ENCODE peak calls at places on chromosomes 5 and 9, in seven cellular contexts. J is heart right ventricle, F is OCI-LY7, Y is fibroblast of lung, L is GM23248, W is IMR-90, P is HL-60. D is an unnamed sample.

GRCh38 chr9:96425500-96426169 is 7.5 kb upstream of the ZNF367 start:
- DNase-seq in J (no peak), F (no peak), Y (no peak), L (no peak), W (no peak), P (no peak), D (no peak)

GRCh38 chr5:138110266-138110963 is 26.6 kb downstream of the WNT8A start:
- DNase-seq in J (no peak), F (no peak), Y (no peak), L (no peak), W (no peak), P (no peak), D (no peak)

GRCh38 chr9:74107692-74108091 is 389.4 kb upstream of the RORB start:
- DNase-seq in J (no peak), F (no peak), Y (no peak), L (no peak), W (no peak), P (no peak), D (no peak)

GRCh38 chr9:134287591-134288518 is 38.4 kb upstream of the RXRA start:
- DNase-seq in J (peak; percentile 5), F (no peak), Y (no peak), L (no peak), W (no peak), P (no peak), D (no peak)

GRCh38 chr9:119273325-119273904 is 95.8 kb downstream of the BRINP1 start:
- DNase-seq in J (no peak), F (no peak), Y (no peak), L (peak; percentile 9), W (no peak), P (no peak), D (no peak)

GRCh38 chr5:53642006-53642405 is 81.6 kb downstream of the NDUFS4 start:
- DNase-seq in J (no peak), F (peak; percentile 4), Y (peak; percentile 63), L (peak; percentile 41), W (peak; percentile 17), P (no peak), D (peak; percentile 13)

GRCh38 chr9:76576344-76576743 is 117.4 kb downstream of the GCNT1 start:
- DNase-seq in J (no peak), F (peak; percentile 80), Y (peak; percentile 70), L (peak; percentile 85), W (peak; percentile 66), P (peak; percentile 95), D (peak; percentile 89)

GRCh38 chr9:1722404-1722803 is 292.7 kb upstream of the SMARCA2 start:
- DNase-seq in J (no peak), F (no peak), Y (no peak), L (peak; percentile 33), W (no peak), P (no peak), D (peak; percentile 5)

GRCh38 chr9:34046784-34047379 is 1.8 kb downstream of the UBAP2 start:
- DNase-seq in J (no peak), F (peak; percentile 14), Y (no peak), L (peak; percentile 36), W (peak; percentile 10), P (peak; percentile 48), D (peak; percentile 29)

GRCh38 chr9:419571-420156 is 205.0 kb downstream of the DOCK8 start:
- DNase-seq in J (no peak), F (no peak), Y (no peak), L (peak; percentile 65), W (no peak), P (no peak), D (peak; percentile 25)

GRCh38 chr9:75930766-75931311 is 40.4 kb downstream of the PCSK5 start:
- DNase-seq in J (no peak), F (no peak), Y (no peak), L (peak; percentile 4), W (no peak), P (no peak), D (no peak)

DNA sequence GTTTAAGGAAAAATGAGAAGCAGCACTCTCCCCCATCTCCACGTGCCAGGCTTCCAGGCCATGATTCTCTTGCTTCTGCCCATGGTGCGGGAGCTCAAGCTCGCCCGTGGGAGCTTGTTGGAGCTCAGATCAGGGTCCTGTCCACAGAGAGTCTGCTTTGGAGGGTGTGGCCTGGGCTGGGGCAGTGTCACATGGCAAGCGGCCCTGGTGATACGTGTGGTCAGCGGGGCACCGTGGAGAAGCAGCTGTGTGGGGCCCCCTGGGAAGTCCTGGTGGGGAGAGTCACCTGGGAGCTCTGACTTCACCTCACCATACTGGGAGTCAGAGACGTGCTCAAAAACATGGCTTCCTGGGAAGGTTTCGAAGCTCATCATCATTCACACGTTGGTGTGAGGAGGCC is 275.3 kb downstream of the GADD45G start:
- DNase-seq in J (no peak), F (no peak), Y (no peak), L (no peak), W (no peak), P (no peak), D (no peak)
- H3K4me3 ChIP-seq in J (no peak overlapping the region), F (no peak overlapping the region), Y (no peak overlapping the region), L (no peak overlapping the region), W (no peak overlapping the region), P (no peak overlapping the region), D (no peak overlapping the region)

GRCh38 chr5:172833372-172833690 is 720 bp upstream of the ERGIC1 start:
- DNase-seq in J (no peak), F (no peak), Y (no peak), L (no peak), W (no peak), P (no peak), D (no peak)
- H3K4me3 ChIP-seq in J (peak overlapping the region; percentile 88), F (peak overlapping the region; percentile 88), Y (no peak overlapping the region), L (peak overlapping the region; percentile 92), W (peak overlapping the region; percentile 0), P (no peak overlapping the region), D (no peak overlapping the region)

DNA sequence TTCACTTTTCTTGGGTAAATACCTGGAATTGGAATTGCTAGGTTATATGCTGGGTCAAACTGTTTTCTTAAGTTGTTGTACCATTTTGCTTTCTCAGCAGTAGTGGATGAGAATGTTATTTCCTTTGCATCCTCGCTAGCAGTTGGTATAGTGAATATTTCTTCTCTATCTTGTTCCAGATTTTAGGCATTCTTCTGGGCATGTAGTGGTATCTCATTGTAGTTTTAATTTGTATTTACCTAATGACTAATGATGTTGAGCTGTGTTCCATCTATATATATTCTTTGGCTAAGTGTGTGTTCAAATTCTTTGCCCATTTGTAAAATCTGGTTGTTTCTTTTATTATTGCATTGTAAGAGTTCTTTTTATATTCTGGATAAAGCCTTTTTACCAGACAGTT is 333.3 kb downstream of the MAT2B start:
- DNase-seq in J (no peak), F (no peak), Y (no peak), L (no peak), W (peak; percentile 28), P (no peak), D (peak; percentile 8)
- H3K4me3 ChIP-seq in J (no peak overlapping the region), F (no peak overlapping the region), Y (no peak overlapping the region), L (no peak overlapping the region), W (no peak overlapping the region), P (no peak overlapping the region), D (no peak overlapping the region)

GRCh38 chr9:92964607-92964975 is 17.3 kb downstream of the FGD3 start:
- DNase-seq in J (no peak), F (peak; percentile 26), Y (no peak), L (no peak), W (no peak), P (no peak), D (no peak)

GRCh38 chr9:92968081-92968480 is 20.8 kb downstream of the FGD3 start:
- DNase-seq in J (no peak), F (no peak), Y (no peak), L (no peak), W (no peak), P (no peak), D (no peak)

GRCh38 chr9:92965759-92966517 is 18.6 kb downstream of the FGD3 start:
- DNase-seq in J (no peak), F (no peak), Y (no peak), L (no peak), W (no peak), P (no peak), D (no peak)

GRCh38 chr9:92964981-92965758 is 17.8 kb downstream of the FGD3 start:
- DNase-seq in J (peak; percentile 41), F (peak; percentile 54), Y (no peak), L (no peak), W (no peak), P (peak; percentile 76), D (no peak)

DNA sequence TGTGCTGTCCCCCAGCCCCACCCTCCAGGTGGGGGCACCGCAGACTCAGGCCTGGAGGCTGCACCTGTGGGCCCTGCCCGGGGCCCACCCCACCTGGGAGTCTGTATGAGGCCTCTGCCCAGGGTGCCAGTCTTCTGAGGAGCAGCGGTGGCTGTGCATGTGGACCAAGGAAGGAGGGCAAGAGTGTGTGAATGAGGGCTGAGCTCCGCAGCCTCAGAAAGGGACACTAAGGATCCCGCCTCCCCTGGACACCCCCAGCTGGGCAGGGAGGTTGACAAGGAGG is 19.1 kb downstream of the FGD3 start:
- DNase-seq in J (no peak), F (no peak), Y (no peak), L (no peak), W (no peak), P (no peak), D (no peak)
- H3K4me3 ChIP-seq in J (no peak overlapping the region), F (no peak overlapping the region), Y (no peak overlapping the region), L (no peak overlapping the region), W (no peak overlapping the region), P (no peak overlapping the region), D (no peak overlapping the region)

GRCh38 chr5:103452666-103453065 is 109.9 kb downstream of the NUDT12 start:
- DNase-seq in J (no peak), F (no peak), Y (no peak), L (peak; percentile 77), W (peak; percentile 37), P (no peak), D (no peak)

GRCh38 chr5:103452089-103452488 is 110.5 kb downstream of the NUDT12 start:
- DNase-seq in J (no peak), F (no peak), Y (no peak), L (no peak), W (no peak), P (no peak), D (no peak)

GRCh38 chr5:103454774-103455173 is 107.8 kb downstream of the NUDT12 start:
- DNase-seq in J (no peak), F (no peak), Y (no peak), L (peak; percentile 39), W (peak; percentile 33), P (no peak), D (no peak)

GRCh38 chr5:103446813-103447212 is 115.8 kb downstream of the NUDT12 start:
- DNase-seq in J (no peak), F (no peak), Y (no peak), L (peak; percentile 22), W (peak; percentile 61), P (no peak), D (peak; percentile 53)

GRCh38 chr5:103450333-103451061 is 112.1 kb downstream of the NUDT12 start:
- DNase-seq in J (no peak), F (no peak), Y (peak; percentile 36), L (peak; percentile 81), W (peak; percentile 88), P (no peak), D (peak; percentile 64)
- H3K4me3 ChIP-seq in J (no peak overlapping the region), F (no peak overlapping the region), Y (no peak overlapping the region), L (no peak overlapping the region), W (no peak overlapping the region), P (no peak overlapping the region), D (no peak overlapping the region)

GRCh38 chr5:142810891-142811290 is 40.7 kb downstream of the ARHGAP26 start:
- DNase-seq in J (no peak), F (no peak), Y (no peak), L (no peak), W (no peak), P (no peak), D (no peak)
- H3K4me3 ChIP-seq in J (no peak overlapping the region), F (no peak overlapping the region), Y (no peak overlapping the region), L (no peak overlapping the region), W (no peak overlapping the region), P (no peak overlapping the region), D (no peak overlapping the region)